ENCODE peak calls at places on chromosomes 11 and 22, in six cellular contexts. O is cardiac muscle cell, H is uterus, E is NT2/D1, S is pancreas, P is neuronal stem cell. L is an unnamed sample. For H3K27me3, the result is how much of the 10 kb centered on the place peaks cover.

GRCh38 chr11:9972917-9973504 is 309.1 kb downstream of the SWAP70 start:
- DNase-seq in O (peak), E (no peak), H (no peak), S (no peak), P (peak), L (no peak)

GRCh38 chr11:117369521-117369920 is 41.9 kb downstream of the CEP164 start:
- DNase-seq in H (no peak), O (no peak), E (no peak), S (no peak), P (no peak), L (no peak)

GRCh38 chr11:32396991-32397390 is 38.3 kb downstream of the WT1 start:
- DNase-seq in E (no peak), P (no peak), O (peak), H (no peak), S (no peak), L (no peak)

GRCh38 chr11:33116535-33116934 is 44.7 kb downstream of the CSTF3 start:
- DNase-seq in O (no peak), P (no peak), E (no peak), H (no peak), S (no peak), L (no peak)

GRCh38 chr22:43733138-43733537 is 79.0 kb downstream of the EFCAB6 start:
- DNase-seq in P (no peak), E (no peak), S (no peak), O (no peak), H (no peak), L (no peak)

GRCh38 chr11:69869311-69869939 is 50.2 kb upstream of the FGF3 start:
- DNase-seq in O (no peak), P (no peak), S (no peak), H (no peak), E (no peak), L (no peak)

GRCh38 chr11:955154-956049 is 29.7 kb downstream of the AP2A2 start:
- DNase-seq in E (no peak), P (no peak), O (no peak), H (no peak), S (peak), L (no peak)

GRCh38 chr22:37533995-37534394 is 14.8 kb upstream of the CARD10 start:
- DNase-seq in S (no peak), H (no peak), P (no peak), E (no peak), O (peak), L (no peak)

GRCh38 chr11:128482512-128483191 is 104.7 kb downstream of the ETS1 start:
- DNase-seq in P (no peak), E (no peak), H (no peak), O (peak), S (no peak), L (peak)

GRCh38 chr22:20530368-20531153 is 23.2 kb downstream of the MED15 start:
- DNase-seq in E (no peak), P (no peak), H (no peak), S (no peak), O (peak), L (no peak)

GRCh38 chr22:38824587-38824986 is 19.2 kb downstream of the NPTXR start:
- DNase-seq in E (peak), S (no peak), O (peak), H (no peak), P (peak), L (peak)

GRCh38 chr11:76604652-76605241 is 65.8 kb downstream of the LRRC32 start:
- DNase-seq in S (no peak), E (no peak), P (no peak), O (peak), H (peak), L (no peak)

GRCh38 chr11:46675949-46676348 is 24.5 kb downstream of the ARHGAP1 start:
- DNase-seq in P (no peak), H (no peak), O (no peak), S (no peak), E (no peak), L (no peak)

GRCh38 chr11:80362578-80362977 is 921.7 kb upstream of the TENM4 start:
- DNase-seq in O (no peak), H (no peak), S (no peak), E (no peak), P (no peak), L (no peak)

GRCh38 chr11:66891849-66892660 is 35.2 kb downstream of the LRFN4 start:
- DNase-seq in E (peak), P (no peak), O (peak), H (no peak), S (peak), L (no peak)

GRCh38 chr11:74138572-74138971 is 32.2 kb downstream of the C2CD3 start:
- DNase-seq in E (peak), O (peak), S (no peak), H (no peak), P (peak), L (no peak)

GRCh38 chr11:102966011-102966410 is 10.5 kb upstream of the MMP13 start:
- DNase-seq in S (no peak), P (no peak), H (no peak), E (no peak), O (no peak), L (no peak)

GRCh38 chr11:36713715-36714114 is 115.7 kb upstream of the RAG2 start:
- DNase-seq in H (no peak), S (no peak), O (no peak), P (no peak), E (no peak), L (no peak)

GRCh38 chr22:20803696-20804324 is 29.9 kb downstream of the SERPIND1 start:
- DNase-seq in E (no peak), H (peak), P (peak), S (no peak), O (peak), L (peak)

GRCh38 chr11:45339754-45340519 is 53.8 kb upstream of the SYT13 start:
- DNase-seq in E (peak), S (peak), H (peak), O (peak), P (peak), L (peak)

GRCh38 chr11:45337583-45338360 is 51.6 kb upstream of the SYT13 start:
- DNase-seq in H (no peak), O (no peak), S (no peak), P (no peak), E (no peak), L (no peak)

GRCh38 chr11:45343988-45344387 is 57.8 kb upstream of the SYT13 start:
- DNase-seq in H (no peak), P (no peak), S (no peak), E (no peak), O (no peak), L (no peak)

GRCh38 chr11:45336136-45336535 is 50.0 kb upstream of the SYT13 start:
- DNase-seq in E (no peak), S (no peak), O (no peak), H (no peak), P (no peak), L (no peak)

DNA sequence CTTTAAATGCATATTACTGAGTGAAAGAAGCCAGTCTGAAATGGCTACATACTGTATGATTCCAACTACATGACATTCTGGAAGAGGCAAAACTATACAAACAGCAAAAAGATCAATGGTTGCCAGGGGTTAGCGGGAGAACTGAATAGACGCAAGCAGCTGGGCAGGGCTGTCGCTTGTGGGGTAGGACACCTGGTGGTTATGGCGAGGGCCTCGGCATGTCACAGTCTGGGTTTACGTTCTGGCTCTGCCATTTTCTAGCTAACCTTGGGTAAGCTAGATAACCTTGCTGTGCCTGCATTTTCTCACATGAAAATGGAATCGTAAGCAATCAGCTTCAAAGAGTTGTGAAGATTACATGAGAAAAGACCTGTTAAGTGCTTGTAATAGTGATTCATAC is 55.2 kb upstream of the SYT13 start:
- DNase-seq in H (no peak), E (no peak), S (no peak), O (no peak), P (no peak), L (no peak)
- H3K27me3 ChIP-seq in H (under half), E (under half), S (under half), O (under half), P (under half), L (under half)

GRCh38 chr11:20156876-20157613 is 3.2 kb downstream of the DBX1 start:
- DNase-seq in S (no peak), E (no peak), O (no peak), P (peak), H (no peak), L (no peak)
- H3K27me3 ChIP-seq in S (half or more), E (half or more), O (half or more), P (half or more), H (under half), L (under half)

DNA sequence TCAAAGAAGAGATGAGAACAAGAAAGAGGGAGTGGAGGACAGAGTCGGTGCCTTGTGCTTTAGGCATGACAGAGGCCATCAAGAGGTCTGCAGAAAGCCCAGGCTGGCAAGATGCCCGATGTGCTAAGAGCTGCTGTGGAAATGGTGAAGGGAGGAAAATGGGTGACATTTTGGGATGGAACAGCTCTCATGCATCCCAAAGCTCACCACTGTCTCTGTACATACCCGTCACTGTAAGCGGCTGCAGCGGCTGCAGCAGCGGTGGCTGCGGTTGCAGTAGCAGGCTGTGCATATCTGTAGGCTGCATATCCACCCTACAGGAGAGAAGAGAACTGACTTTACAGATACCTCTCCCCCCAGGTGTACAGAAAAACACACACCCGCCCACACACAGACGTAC is 28.6 kb downstream of the APOL5 start:
- DNase-seq in E (no peak), P (no peak), H (no peak), S (no peak), O (peak), L (no peak)
- H3K27me3 ChIP-seq in E (under half), P (under half), H (under half), S (under half), O (under half), L (under half)

GRCh38 chr11:68690671-68691401 is 6.5 kb downstream of the GAL start:
- DNase-seq in E (no peak), P (no peak), O (no peak), S (no peak), H (no peak), L (peak)
- H3K27me3 ChIP-seq in E (under half), P (half or more), O (under half), S (under half), H (under half), L (under half)

DNA sequence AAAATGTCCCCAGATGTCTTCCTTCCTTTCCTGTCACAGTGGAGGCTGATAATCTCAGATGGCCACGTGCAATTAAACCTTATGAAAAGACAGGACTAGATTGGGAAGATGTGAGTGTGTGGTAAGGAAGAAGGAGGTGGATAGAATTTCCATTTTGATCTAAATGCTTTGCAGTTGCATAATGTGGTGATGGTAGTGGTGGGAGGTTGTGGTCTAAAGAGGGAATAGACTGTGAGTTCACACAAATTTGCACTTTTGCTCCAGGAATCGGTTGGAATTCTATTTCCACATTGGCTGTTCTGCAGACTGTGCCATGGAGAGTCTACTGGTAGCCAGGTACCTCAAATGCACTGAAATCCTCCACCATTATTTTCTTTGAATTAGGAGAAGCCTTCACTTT is 93.3 kb downstream of the ZBTB16 start:
- DNase-seq in P (no peak), E (no peak), O (no peak), H (no peak), S (no peak), L (no peak)
- H3K27me3 ChIP-seq in P (under half), E (under half), O (under half), H (under half), S (under half), L (under half)

GRCh38 chr22:48895831-48896765 is 931.6 kb downstream of the BRD1 start:
- DNase-seq in O (no peak), P (no peak), S (no peak), H (no peak), E (no peak), L (no peak)

GRCh38 chr22:48893288-48894063 is 934.2 kb downstream of the BRD1 start:
- DNase-seq in O (no peak), H (no peak), S (no peak), P (no peak), E (no peak), L (no peak)

GRCh38 chr22:48894064-48894671 is 933.5 kb downstream of the BRD1 start:
- DNase-seq in P (no peak), H (no peak), E (no peak), O (no peak), S (peak), L (no peak)

GRCh38 chr22:48895341-48895740 is 932.3 kb downstream of the BRD1 start:
- DNase-seq in O (no peak), H (no peak), S (no peak), E (no peak), P (no peak), L (no peak)

GRCh38 chr22:48894804-48895250 is 932.8 kb downstream of the BRD1 start:
- DNase-seq in S (peak), H (no peak), O (no peak), P (no peak), E (no peak), L (no peak)
- H3K27me3 ChIP-seq in S (under half), H (under half), O (under half), P (under half), E (under half), L (under half)

GRCh38 chr22:45885171-45885840 is 91.7 kb downstream of the WNT7B start:
- DNase-seq in P (no peak), H (no peak), S (peak), E (no peak), O (no peak), L (no peak)

GRCh38 chr22:45882881-45883810 is 93.8 kb downstream of the WNT7B start:
- DNase-seq in S (peak), H (peak), O (no peak), P (no peak), E (no peak), L (no peak)

GRCh38 chr22:45885941-45886395 is 91.0 kb downstream of the WNT7B start:
- DNase-seq in O (no peak), S (peak), H (no peak), E (no peak), P (no peak), L (no peak)

GRCh38 chr22:45884201-45885067 is 92.5 kb downstream of the WNT7B start:
- DNase-seq in E (no peak), O (peak), H (peak), P (no peak), S (peak), L (no peak)

GRCh38 chr22:45883811-45884170 is 93.2 kb downstream of the WNT7B start:
- DNase-seq in H (peak), P (no peak), S (peak), O (no peak), E (no peak), L (no peak)
- H3K27me3 ChIP-seq in H (under half), P (under half), S (under half), O (under half), E (under half), L (under half)

L was measured in CD8-positive, alpha-beta T cell.